ENCODE peak calls at places on chromosomes 12 and 14, in ten cellular contexts. F is left lung; B is coronary artery; T is Peyer's patch; E is right lobe of liver; L is psoas muscle; J is A549; G is effector memory CD4-positive, alpha-beta T cell; Z is tibial artery; O is A673. P is an unnamed sample.

GRCh38 chr14:102314242-102315011 is 5.1 kb upstream of the ZNF839 start:
- DNase-seq in F (peak; percentile 97), B (peak; percentile 87), T (peak; percentile 83), E (peak; percentile 90), L (peak; percentile 93), J (peak; percentile 84), G (peak; percentile 69), Z (peak; percentile 82), O (peak; percentile 87), P (peak; percentile 54)

GRCh38 chr14:101151930-101152310 is 248.4 kb upstream of the RTL1 start:
- DNase-seq in F (no peak), B (no peak), T (no peak), E (no peak), L (no peak), J (no peak), G (no peak), Z (no peak), O (no peak), P (no peak)

GRCh38 chr14:80117876-80118275 is 93.4 kb downstream of the DIO2 start:
- DNase-seq in F (no peak), B (no peak), T (no peak), E (no peak), L (no peak), J (no peak), G (no peak), Z (no peak), O (no peak), P (no peak)

GRCh38 chr12:87758271-87758670 is 270.9 kb downstream of the C12orf50 start:
- DNase-seq in F (no peak), B (no peak), T (no peak), E (no peak), L (no peak), J (no peak), G (no peak), Z (no peak), O (no peak), P (no peak)

GRCh38 chr14:70857499-70857895 is 48.2 kb upstream of the MAP3K9 start:
- DNase-seq in F (no peak), B (no peak), T (no peak), E (no peak), L (no peak), J (no peak), G (no peak), Z (no peak), O (no peak), P (no peak)

GRCh38 chr12:22518067-22518719 is 26.1 kb downstream of the C2CD5 start:
- DNase-seq in F (no peak), B (no peak), T (no peak), E (peak; percentile 57), L (no peak), J (peak; percentile 32), G (no peak), Z (no peak), O (no peak), P (no peak)

GRCh38 chr14:75522224-75522764 is at the start of gene BATF:
- DNase-seq in F (peak; percentile 80), B (no peak), T (peak; percentile 87), E (no peak), L (no peak), J (no peak), G (peak; percentile 69), Z (peak; percentile 54), O (no peak), P (no peak)

GRCh38 chr12:46268617-46269428 is at the start of gene SLC38A1:
- DNase-seq in F (peak; percentile 97), B (peak; percentile 88), T (peak; percentile 91), E (peak; percentile 91), L (peak; percentile 90), J (peak; percentile 93), G (peak; percentile 83), Z (peak; percentile 86), O (peak; percentile 80), P (no peak)

GRCh38 chr12:66438601-66439000 is 136.3 kb downstream of the HELB start:
- DNase-seq in F (no peak), B (no peak), T (no peak), E (no peak), L (no peak), J (no peak), G (no peak), Z (no peak), O (no peak), P (no peak)

GRCh38 chr12:68786929-68787328 is 21.0 kb upstream of the MDM2 start:
- DNase-seq in F (no peak), B (no peak), T (no peak), E (no peak), L (no peak), J (no peak), G (no peak), Z (no peak), O (no peak), P (no peak)

GRCh38 chr12:88836156-88836555 is 255.9 kb upstream of the KITLG start:
- DNase-seq in F (no peak), B (no peak), T (no peak), E (no peak), L (no peak), J (peak; percentile 9), G (no peak), Z (no peak), O (no peak), P (no peak)

GRCh38 chr14:60650382-60650961 is 1.2 kb upstream of the SIX1 start:
- DNase-seq in F (no peak), B (no peak), T (no peak), E (no peak), L (peak; percentile 63), J (no peak), G (no peak), Z (no peak), O (no peak), P (no peak)

GRCh38 chr12:55972906-55973597 is 826 bp upstream of the RAB5B start:
- DNase-seq in F (peak; percentile 95), B (no peak), T (peak; percentile 36), E (no peak), L (no peak), J (no peak), G (no peak), Z (no peak), O (no peak), P (no peak)

GRCh38 chr12:13942826-13943225 is 38.6 kb downstream of the GRIN2B start:
- DNase-seq in F (no peak), B (no peak), T (no peak), E (no peak), L (no peak), J (peak; percentile 22), G (no peak), Z (no peak), O (no peak), P (no peak)

GRCh38 chr12:34354239-34355200 is 332.2 kb downstream of the ALG10 start:
- DNase-seq in F (no peak), B (no peak), T (no peak), E (no peak), L (no peak), J (peak; percentile 69), G (no peak), Z (no peak), O (no peak), P (no peak)

GRCh38 chr12:10940389-10940788 is 1.3 kb upstream of the TAS2R14 start:
- DNase-seq in F (no peak), B (no peak), T (no peak), E (no peak), L (no peak), J (peak; percentile 65), G (no peak), Z (no peak), O (no peak), P (peak; percentile 39)

GRCh38 chr14:30362369-30363218 is 196.4 kb upstream of the G2E3 start:
- DNase-seq in F (no peak), B (no peak), T (no peak), E (no peak), L (no peak), J (no peak), G (no peak), Z (no peak), O (peak; percentile 67), P (no peak)

DNA sequence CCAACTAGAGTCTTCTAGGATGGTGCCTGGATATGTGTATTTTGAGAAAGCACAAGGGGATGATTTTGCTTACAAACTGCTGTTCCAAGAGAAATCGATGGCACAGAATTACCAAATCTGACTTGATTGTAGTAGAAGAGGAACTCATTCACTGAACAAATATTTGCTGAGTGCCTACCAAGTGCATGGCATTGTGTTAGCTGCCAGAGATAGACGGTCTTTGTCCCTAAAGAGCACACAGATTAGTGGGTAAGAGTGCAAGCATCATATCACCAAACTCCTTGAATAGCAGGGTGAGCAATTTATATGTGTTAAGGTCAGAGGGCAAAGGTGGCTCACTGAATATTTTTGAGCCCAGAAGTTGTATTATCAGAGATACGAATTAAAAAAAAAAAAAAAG is 3.5 kb upstream of the FOXN3 start:
- DNase-seq in F (no peak), B (no peak), T (no peak), E (no peak), L (no peak), J (no peak), G (no peak), Z (no peak), O (no peak), P (no peak)
- H3K27ac ChIP-seq in F (no peak overlapping the region), B (no peak overlapping the region), T (no peak overlapping the region), E (no peak overlapping the region), L (no peak overlapping the region), J (no peak overlapping the region), G (no peak overlapping the region), Z (peak overlapping the region; percentile 97), O (no peak overlapping the region), P (no peak overlapping the region)

GRCh38 chr12:59067068-59067467 is 146.8 kb upstream of the LRIG3 start:
- DNase-seq in F (no peak), B (no peak), T (no peak), E (no peak), L (no peak), J (peak; percentile 24), G (no peak), Z (no peak), O (no peak), P (peak; percentile 29)
- H3K27ac ChIP-seq in F (no peak overlapping the region), B (no peak overlapping the region), T (no peak overlapping the region), E (no peak overlapping the region), L (no peak overlapping the region), J (no peak overlapping the region), G (no peak overlapping the region), Z (no peak overlapping the region), O (no peak overlapping the region), P (no peak overlapping the region)

GRCh38 chr14:96538097-96538496 is 35.9 kb downstream of the PAPOLA start:
- DNase-seq in F (no peak), B (no peak), T (no peak), E (no peak), L (no peak), J (no peak), G (no peak), Z (no peak), O (no peak), P (no peak)
- H3K27ac ChIP-seq in F (no peak overlapping the region), B (no peak overlapping the region), T (no peak overlapping the region), E (peak overlapping the region; percentile 77), L (no peak overlapping the region), J (peak overlapping the region; percentile 75), G (no peak overlapping the region), Z (no peak overlapping the region), O (peak overlapping the region; percentile 41), P (no peak overlapping the region)

DNA sequence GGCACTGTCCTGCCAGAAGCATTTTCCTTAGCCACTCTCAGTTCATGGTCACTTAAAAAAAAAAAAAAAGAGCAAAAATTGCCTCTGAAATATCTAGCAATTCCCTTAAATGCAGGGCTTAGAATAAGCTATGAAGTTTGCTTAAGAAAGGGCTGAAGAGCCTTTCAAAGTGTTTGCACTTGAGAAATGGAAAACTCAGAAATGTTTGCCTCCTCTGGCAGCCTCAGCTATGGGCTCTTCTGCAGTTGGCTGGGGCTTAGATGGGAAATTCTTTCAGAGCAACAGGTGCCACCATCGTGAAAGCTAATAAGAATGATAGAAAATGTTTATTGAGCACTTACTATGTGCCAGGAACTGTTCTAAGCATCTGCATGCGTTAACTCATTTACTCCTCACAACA is 48.5 kb upstream of the TSPAN11 start:
- DNase-seq in F (no peak), B (no peak), T (no peak), E (no peak), L (no peak), J (no peak), G (no peak), Z (no peak), O (no peak), P (no peak)
- H3K27ac ChIP-seq in F (peak overlapping the region; percentile 81), B (no peak overlapping the region), T (no peak overlapping the region), E (no peak overlapping the region), L (no peak overlapping the region), J (no peak overlapping the region), G (no peak overlapping the region), Z (no peak overlapping the region), O (no peak overlapping the region), P (no peak overlapping the region)

P was measured in AG04450.